ENCODE peak calls at places on chromosomes 2 and 18, in nine cellular contexts. O is cardiac muscle cell, X is brain microvascular endothelial cell, M is WERI-Rb-1, C is heart right ventricle, E is endodermal cell, U is uterus, Z is IMR-90, T is keratinocyte. I is an unnamed sample.

GRCh38 chr2:190695739-190696138 is 46.9 kb downstream of the NAB1 start:
- DNase-seq in Z (peak; percentile 17), O (no peak), T (no peak), E (no peak), U (no peak), X (no peak), C (no peak), M (no peak), I (peak; percentile 48)

GRCh38 chr2:108855194-108855593 is 68.6 kb downstream of the CCDC138 start:
- DNase-seq in E (no peak), M (no peak), O (peak; percentile 25), Z (peak; percentile 8), X (no peak), C (no peak), T (no peak), U (no peak), I (peak; percentile 70)

GRCh38 chr2:186716899-186717811 is 23.3 kb downstream of the FAM171B start:
- DNase-seq in U (no peak), X (no peak), C (no peak), O (no peak), E (no peak), T (no peak), M (no peak), Z (peak; percentile 47), I (no peak)

GRCh38 chr18:48831113-48831759 is 119.5 kb downstream of the SMAD7 start:
- DNase-seq in U (peak; percentile 2), M (peak; percentile 4), X (no peak), O (no peak), C (no peak), T (no peak), Z (no peak), E (peak; percentile 29), I (no peak)

GRCh38 chr2:224302952-224303351 is 99.0 kb downstream of the FAM124B start:
- DNase-seq in U (no peak), X (no peak), C (no peak), Z (no peak), T (no peak), E (peak; percentile 84), M (no peak), O (no peak), I (no peak)

GRCh38 chr2:237600205-237600846 is 9.8 kb upstream of the RAB17 start:
- DNase-seq in X (peak; percentile 45), U (peak; percentile 78), Z (peak; percentile 71), T (no peak), C (peak; percentile 76), O (peak; percentile 78), M (peak; percentile 44), E (peak; percentile 53), I (no peak)

GRCh38 chr2:70089220-70089945 is 2.1 kb downstream of the PCBP1 start:
- DNase-seq in Z (no peak), U (no peak), X (no peak), O (peak; percentile 43), M (peak; percentile 33), E (peak; percentile 84), C (peak; percentile 25), T (no peak), I (no peak)

GRCh38 chr18:39199231-39199855 is 1633.7 kb upstream of the CELF4 start:
- DNase-seq in E (no peak), O (no peak), C (no peak), Z (no peak), M (peak; percentile 11), T (no peak), X (no peak), U (no peak), I (no peak)

GRCh38 chr2:208266641-208267335 is 733 bp downstream of the PIKFYVE start:
- DNase-seq in Z (peak; percentile 41), O (peak; percentile 31), X (no peak), T (no peak), C (no peak), M (no peak), U (no peak), E (no peak), I (peak; percentile 47)

GRCh38 chr2:55157474-55157884 is 74.6 kb downstream of the CLHC1 start:
- DNase-seq in E (peak; percentile 59), M (no peak), U (no peak), Z (peak; percentile 63), X (no peak), T (no peak), C (no peak), O (no peak), I (no peak)

GRCh38 chr2:181145645-181146044 is 165.2 kb downstream of the UBE2E3 start:
- DNase-seq in X (no peak), Z (no peak), M (no peak), C (no peak), E (no peak), O (no peak), T (no peak), U (no peak), I (no peak)

GRCh38 chr18:58993260-58993659 is 128.6 kb downstream of the ZNF532 start:
- DNase-seq in M (no peak), Z (peak; percentile 90), E (no peak), T (peak; percentile 26), C (peak; percentile 47), O (peak; percentile 91), U (no peak), X (peak; percentile 69), I (peak; percentile 82)

GRCh38 chr18:26700201-26700600 is 151.8 kb upstream of the KCTD1 start:
- DNase-seq in T (no peak), U (no peak), Z (no peak), C (no peak), E (no peak), O (no peak), X (no peak), M (no peak), I (no peak)

GRCh38 chr2:163606878-163607277 is 128.9 kb downstream of the FIGN start:
- DNase-seq in C (no peak), Z (no peak), X (no peak), T (no peak), O (no peak), E (no peak), U (no peak), M (no peak), I (peak; percentile 61)

GRCh38 chr2:215797676-215798075 is 215.7 kb downstream of the MREG start:
- DNase-seq in C (no peak), X (no peak), T (no peak), E (no peak), O (peak; percentile 54), Z (no peak), M (no peak), U (no peak), I (no peak)

GRCh38 chr2:2692599-2693389 is 361.7 kb upstream of the MYT1L start:
- DNase-seq in T (no peak), C (no peak), O (no peak), Z (no peak), U (no peak), X (no peak), M (no peak), E (no peak), I (no peak)

GRCh38 chr2:85589982-85590791 is 5.4 kb upstream of the RNF181 start:
- DNase-seq in T (no peak), E (no peak), Z (peak; percentile 94), O (peak; percentile 99), U (no peak), M (no peak), C (peak; percentile 69), X (peak; percentile 71), I (peak; percentile 56)

GRCh38 chr2:201932511-201932910 is 101.1 kb upstream of the FZD7 start:
- DNase-seq in T (no peak), Z (no peak), X (no peak), M (peak; percentile 68), U (no peak), C (no peak), E (peak; percentile 70), O (no peak), I (no peak)

GRCh38 chr2:207768168-207768890 is 1.4 kb downstream of the FZD5 start:
- DNase-seq in X (no peak), M (peak; percentile 31), E (peak; percentile 75), O (peak; percentile 59), T (no peak), Z (no peak), U (peak; percentile 33), C (peak; percentile 29), I (no peak)

GRCh38 chr2:16218651-16219050 is 278.3 kb downstream of the MYCN start:
- DNase-seq in X (no peak), C (no peak), E (peak; percentile 88), O (no peak), T (no peak), U (no peak), M (peak; percentile 78), Z (no peak), I (peak; percentile 17)
- TF ChIP-seq CTCF in X (no peak), C (peak; percentile 34), E (peak; percentile 85), O (no peak), T (peak; percentile 36), U (no peak), M (peak; percentile 84), Z (no peak), I (peak; percentile 62)

GRCh38 chr2:147600223-147600622 is 244.6 kb upstream of the ACVR2A start:
- DNase-seq in X (no peak), O (peak; percentile 19), M (no peak), E (no peak), U (no peak), Z (no peak), C (no peak), T (no peak), I (no peak)
- H3K4me3 ChIP-seq in X (no peak overlapping the region), O (no peak overlapping the region), M (no peak overlapping the region), E (no peak overlapping the region), U (no peak overlapping the region), Z (no peak overlapping the region), C (no peak overlapping the region), T (no peak overlapping the region), I (no peak overlapping the region)

DNA sequence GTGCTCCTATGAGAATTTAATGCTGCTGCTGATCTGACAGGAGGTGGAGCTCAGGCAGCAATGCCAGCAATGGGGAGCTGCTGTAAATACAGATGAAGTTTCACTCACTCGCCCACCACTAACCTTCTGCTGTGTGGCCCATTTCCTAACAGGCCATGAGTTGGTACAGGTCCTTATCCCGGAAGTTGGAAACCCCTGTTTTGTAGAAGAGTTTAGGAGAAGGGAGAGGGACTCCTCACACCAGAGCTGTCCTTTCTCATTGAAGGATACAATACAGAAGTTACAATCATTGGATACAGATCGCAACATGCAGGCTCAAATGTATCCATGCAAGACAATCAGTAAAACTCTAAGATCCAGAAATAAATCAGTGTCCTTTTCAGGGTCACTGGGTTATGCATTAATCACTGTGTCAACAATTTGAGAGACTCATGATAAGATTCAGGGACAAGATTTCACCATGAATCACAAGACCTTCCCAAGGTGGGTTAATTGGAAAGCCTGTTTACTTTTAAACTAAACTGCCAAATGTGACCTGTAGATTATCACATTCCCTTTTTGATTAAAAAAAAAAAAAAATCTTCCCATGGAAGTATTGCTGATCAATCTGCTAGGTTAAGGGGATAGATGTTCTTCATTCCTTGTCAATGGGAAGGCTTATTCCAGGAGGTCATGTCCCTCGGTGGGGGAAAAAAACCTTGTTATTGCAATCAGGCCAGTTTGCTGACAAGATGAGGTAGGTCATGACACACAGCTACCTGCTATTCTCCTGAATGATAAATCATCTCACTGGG is 97.2 kb downstream of the SP100 start:
- DNase-seq in T (no peak), Z (no peak), C (no peak), U (no peak), X (no peak), M (no peak), E (no peak), O (no peak), I (peak; percentile 59)
- H3K36me3 ChIP-seq in T (peaks cover 12% of the 10 kb centered on the region), Z (peaks cover 2% of the 10 kb centered on the region), C (no peaks in the 10 kb centered on the region), U (no peaks in the 10 kb centered on the region), X (no peaks in the 10 kb centered on the region), M (no peaks in the 10 kb centered on the region), E (no peaks in the 10 kb centered on the region), O (no peaks in the 10 kb centered on the region), I (no peaks in the 10 kb centered on the region)

DNA sequence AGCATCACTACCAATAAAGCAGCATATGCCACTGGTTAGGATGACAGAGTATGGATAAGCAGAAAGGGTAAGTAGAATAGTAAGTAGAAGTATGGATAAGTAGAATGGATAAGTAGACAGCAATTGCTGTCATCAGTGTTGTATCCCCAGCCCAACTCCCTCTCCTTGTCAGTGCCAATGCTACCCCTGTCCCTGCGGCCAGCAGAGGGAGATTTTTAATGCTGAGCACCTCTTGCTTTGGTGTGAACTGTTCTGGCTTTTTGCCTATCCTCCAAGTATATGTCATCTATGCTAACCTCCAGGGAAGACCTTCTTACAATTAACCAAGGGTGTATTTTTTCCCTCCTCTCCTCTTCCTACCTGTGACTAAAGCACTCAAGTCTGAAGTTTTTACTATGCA is 136.7 kb upstream of the SPHKAP start:
- DNase-seq in X (no peak), E (peak; percentile 90), T (no peak), M (peak; percentile 11), O (peak; percentile 7), U (no peak), C (peak; percentile 38), Z (no peak), I (peak; percentile 14)
- TF ChIP-seq CTCF in X (peak; percentile 34), E (peak; percentile 91), T (no peak), M (peak; percentile 53), O (no peak), U (no peak), C (peak; percentile 43), Z (no peak), I (no peak)

I was measured in bronchial epithelial cell.